ENCODE peak calls at places on chromosomes 4 and X, in eight cellular contexts. W, B, H, E, M, Z, O and P are unnamed samples. For H3K27me3, the result is how much of the 10 kb centered on the place peaks cover.

GRCh38 chr4:1305781-1306455 is 16.2 kb downstream of the MAEA start:
- DNase-seq in W (no peak), B (peak), H (no peak), E (no peak), M (no peak), Z (no peak), O (no peak), P (no peak)

GRCh38 chr4:107862658-107863057 is 37.9 kb downstream of the SGMS2 start:
- DNase-seq in W (no peak), B (peak), H (no peak), E (no peak), M (no peak), Z (no peak), O (no peak), P (peak)

GRCh38 chrX:72001906-72002305 is 91.3 kb downstream of the NHSL2 start:
- DNase-seq in W (no peak), B (no peak), H (no peak), E (no peak), M (no peak), Z (no peak), O (no peak), P (no peak)

GRCh38 chr4:37827030-37827705 is 682 bp downstream of the PGM2 start:
- DNase-seq in W (no peak), B (peak), H (no peak), E (no peak), M (peak), Z (no peak), O (peak), P (peak)

GRCh38 chr4:112509243-112510190 is 6.5 kb downstream of the NEUROG2 start:
- DNase-seq in W (no peak), B (no peak), H (no peak), E (no peak), M (no peak), Z (peak), O (no peak), P (no peak)

GRCh38 chr4:88737304-88738015 is 39.8 kb upstream of the NAP1L5 start:
- DNase-seq in W (no peak), B (peak), H (no peak), E (no peak), M (peak), Z (no peak), O (no peak), P (no peak)

GRCh38 chr4:181946902-181947301 is 296.3 kb upstream of the TENM3 start:
- DNase-seq in W (no peak), B (no peak), H (no peak), E (no peak), M (no peak), Z (no peak), O (no peak), P (no peak)

GRCh38 chrX:130702867-130703707 is 199.9 kb downstream of the ENOX2 start:
- DNase-seq in W (no peak), B (no peak), H (no peak), E (no peak), M (no peak), Z (no peak), O (no peak), P (no peak)

GRCh38 chr4:142373610-142374009 is 472.5 kb downstream of the INPP4B start:
- DNase-seq in W (no peak), B (no peak), H (no peak), E (no peak), M (no peak), Z (no peak), O (no peak), P (no peak)

GRCh38 chrX:85504381-85504780 is 124.9 kb upstream of the POF1B start:
- DNase-seq in W (no peak), B (no peak), H (no peak), E (no peak), M (no peak), Z (no peak), O (no peak), P (no peak)

GRCh38 chrX:132953358-132953757 is 5.1 kb downstream of the HS6ST2 start:
- DNase-seq in W (no peak), B (no peak), H (no peak), E (no peak), M (no peak), Z (no peak), O (no peak), P (no peak)

GRCh38 chrX:134679226-134679625 is 21.0 kb upstream of the PLAC1 start:
- DNase-seq in W (no peak), B (no peak), H (no peak), E (no peak), M (no peak), Z (no peak), O (no peak), P (no peak)

GRCh38 chrX:73855546-73855945 is 292.5 kb downstream of the CHIC1 start:
- DNase-seq in W (peak), B (peak), H (peak), E (peak), M (peak), Z (peak), O (peak), P (no peak)

GRCh38 chr4:140642674-140643437 is 74.1 kb upstream of the UCP1 start:
- DNase-seq in W (peak), B (no peak), H (no peak), E (no peak), M (no peak), Z (no peak), O (no peak), P (no peak)

GRCh38 chrX:7132335-7133035 is 15.0 kb upstream of the STS start:
- DNase-seq in W (no peak), B (peak), H (no peak), E (no peak), M (no peak), Z (no peak), O (peak), P (no peak)

GRCh38 chrX:37545066-37545465 is 26.4 kb upstream of the LANCL3 start:
- DNase-seq in W (no peak), B (no peak), H (no peak), E (no peak), M (no peak), Z (no peak), O (no peak), P (no peak)

GRCh38 chrX:41198410-41198809 is 113.2 kb downstream of the USP9X start:
- DNase-seq in W (no peak), B (no peak), H (no peak), E (no peak), M (no peak), Z (no peak), O (no peak), P (no peak)

GRCh38 chr4:85165808-85166207 is 199.3 kb upstream of the WDFY3 start:
- DNase-seq in W (no peak), B (peak), H (no peak), E (no peak), M (no peak), Z (no peak), O (no peak), P (no peak)

GRCh38 chr4:102988429-102989020 is 31.0 kb downstream of the SLC9B1 start:
- DNase-seq in W (no peak), B (no peak), H (no peak), E (no peak), M (no peak), Z (no peak), O (no peak), P (no peak)

GRCh38 chr4:94342713-94343112 is at the start of gene HPGDS:
- DNase-seq in W (no peak), B (no peak), H (no peak), E (no peak), M (no peak), Z (no peak), O (no peak), P (peak)

DNA sequence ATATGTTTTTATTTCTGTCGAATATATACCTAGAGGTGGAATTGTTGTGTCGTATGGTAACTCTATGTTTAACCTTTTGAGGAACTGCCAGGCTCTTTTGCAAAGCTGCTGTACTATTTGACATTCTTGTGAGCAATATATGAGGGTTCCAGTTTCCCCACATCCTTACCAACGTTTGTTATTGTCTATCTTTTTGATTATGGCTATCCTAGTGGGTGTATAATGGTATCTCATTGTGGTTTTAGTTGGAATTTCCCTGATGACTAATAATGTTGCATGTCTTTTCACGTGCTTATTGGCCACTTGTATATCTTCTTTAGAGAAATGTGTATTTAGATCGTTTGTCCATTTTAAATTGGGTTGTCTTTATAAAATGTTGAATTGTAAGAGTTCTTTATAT is 24.5 kb downstream of the REPS2 start:
- DNase-seq in W (no peak), B (no peak), H (no peak), E (no peak), M (no peak), Z (no peak), O (no peak), P (no peak)
- TF ChIP-seq EP300 in W (no peak), B (no peak), H (no peak), E (no peak), M (no peak), Z (no peak), O (no peak), P (no peak)

GRCh38 chrX:40142417-40142816 is 44.7 kb upstream of the BCOR start:
- DNase-seq in W (no peak), B (no peak), H (no peak), E (no peak), M (no peak), Z (no peak), O (no peak), P (no peak)

GRCh38 chrX:40143987-40144386 is 46.2 kb upstream of the BCOR start:
- DNase-seq in W (no peak), B (no peak), H (no peak), E (no peak), M (no peak), Z (no peak), O (no peak), P (no peak)

GRCh38 chrX:40140706-40141499 is 43.1 kb upstream of the BCOR start:
- DNase-seq in W (peak), B (no peak), H (peak), E (no peak), M (peak), Z (no peak), O (no peak), P (peak)

GRCh38 chrX:40144576-40144975 is 46.8 kb upstream of the BCOR start:
- DNase-seq in W (no peak), B (no peak), H (no peak), E (no peak), M (no peak), Z (no peak), O (no peak), P (no peak)

DNA sequence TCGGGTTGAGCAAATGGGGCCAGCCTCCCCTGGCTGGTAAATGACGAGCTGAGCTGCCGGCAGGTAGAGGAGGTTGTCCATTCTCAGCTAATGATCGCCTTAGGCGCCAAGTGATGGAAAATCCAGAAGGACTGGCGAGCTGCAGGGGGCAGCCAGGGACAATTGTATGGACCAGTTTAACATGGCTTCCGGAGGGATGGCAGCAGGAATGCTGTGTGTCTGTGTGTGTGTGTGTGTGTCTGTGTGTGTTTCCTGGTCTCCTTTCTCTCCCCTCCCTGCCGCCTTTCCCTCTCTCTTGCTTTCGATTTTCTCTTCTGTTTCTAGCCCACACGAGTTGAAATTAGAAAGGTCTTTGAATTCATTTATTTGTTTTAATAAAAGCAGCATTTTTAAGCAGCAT is 45.2 kb upstream of the BCOR start:
- DNase-seq in W (no peak), B (no peak), H (no peak), E (no peak), M (no peak), Z (no peak), O (no peak), P (no peak)
- H3K4me3 ChIP-seq in W (no peak), B (no peak), H (no peak), E (no peak), M (no peak), Z (no peak), O (no peak), P (no peak)

GRCh38 chr4:8149664-8150063 is 8.9 kb downstream of the ABLIM2 start:
- DNase-seq in W (no peak), B (no peak), H (no peak), E (no peak), M (no peak), Z (no peak), O (no peak), P (no peak)

GRCh38 chr4:8147231-8147970 is 11.2 kb downstream of the ABLIM2 start:
- DNase-seq in W (no peak), B (no peak), H (no peak), E (no peak), M (no peak), Z (no peak), O (no peak), P (no peak)

GRCh38 chr4:8148785-8149435 is 9.7 kb downstream of the ABLIM2 start:
- DNase-seq in W (no peak), B (no peak), H (no peak), E (no peak), M (no peak), Z (no peak), O (no peak), P (no peak)

GRCh38 chr4:8146158-8146557 is 12.5 kb downstream of the ABLIM2 start:
- DNase-seq in W (no peak), B (no peak), H (no peak), E (no peak), M (no peak), Z (no peak), O (no peak), P (no peak)

GRCh38 chr4:8148159-8148558 is 10.5 kb downstream of the ABLIM2 start:
- DNase-seq in W (no peak), B (no peak), H (no peak), E (no peak), M (no peak), Z (no peak), O (no peak), P (peak)
- H3K27me3 ChIP-seq in W (under half), B (under half), H (under half), E (under half), M (under half), Z (under half), O (half or more), P (under half)

GRCh38 chrX:13468096-13468495 is 101.3 kb upstream of the EGFL6 start:
- DNase-seq in W (no peak), B (no peak), H (no peak), E (no peak), M (no peak), Z (no peak), O (no peak), P (no peak)

GRCh38 chrX:13464599-13465275 is 104.7 kb upstream of the EGFL6 start:
- DNase-seq in W (no peak), B (no peak), H (no peak), E (no peak), M (no peak), Z (no peak), O (no peak), P (no peak)

GRCh38 chrX:13467243-13467642 is 102.2 kb upstream of the EGFL6 start:
- DNase-seq in W (no peak), B (no peak), H (no peak), E (no peak), M (no peak), Z (no peak), O (no peak), P (no peak)

GRCh38 chrX:13463608-13464007 is 105.8 kb upstream of the EGFL6 start:
- DNase-seq in W (no peak), B (peak), H (no peak), E (peak), M (peak), Z (no peak), O (no peak), P (peak)
- TF ChIP-seq EP300 in W (no peak), B (no peak), H (no peak), E (no peak), M (no peak), Z (peak), O (no peak), P (no peak)

DNA sequence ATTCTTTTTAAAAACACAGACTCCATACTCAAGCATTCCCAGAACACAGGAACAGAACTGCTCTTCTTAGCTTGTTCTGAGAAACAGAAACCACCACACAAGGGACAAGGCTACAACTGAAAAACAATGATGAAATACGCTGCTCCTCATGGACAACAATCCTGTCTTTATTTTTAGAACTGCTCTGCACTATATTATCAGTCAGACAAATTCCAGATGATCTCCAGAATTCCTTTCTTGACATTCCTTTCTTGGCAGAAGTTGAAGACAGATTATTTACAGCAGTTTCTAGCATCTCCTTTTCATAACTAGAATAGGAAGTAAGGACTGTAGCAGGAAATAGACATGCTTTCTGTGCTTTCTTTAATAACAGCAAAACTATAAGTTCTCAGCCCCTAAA is 36.1 kb downstream of the ANTXR2 start:
- DNase-seq in W (no peak), B (no peak), H (no peak), E (no peak), M (no peak), Z (no peak), O (no peak), P (no peak)
- H3K4me3 ChIP-seq in W (peak), B (peak), H (no peak), E (peak), M (no peak), Z (no peak), O (no peak), P (no peak)

GRCh38 chr4:95537967-95538485 is 10.7 kb downstream of the UNC5C start:
- DNase-seq in W (no peak), B (no peak), H (no peak), E (no peak), M (no peak), Z (no peak), O (no peak), P (no peak)
- H3K27me3 ChIP-seq in W (under half), B (under half), H (under half), E (under half), M (under half), Z (under half), O (under half), P (under half)

DNA sequence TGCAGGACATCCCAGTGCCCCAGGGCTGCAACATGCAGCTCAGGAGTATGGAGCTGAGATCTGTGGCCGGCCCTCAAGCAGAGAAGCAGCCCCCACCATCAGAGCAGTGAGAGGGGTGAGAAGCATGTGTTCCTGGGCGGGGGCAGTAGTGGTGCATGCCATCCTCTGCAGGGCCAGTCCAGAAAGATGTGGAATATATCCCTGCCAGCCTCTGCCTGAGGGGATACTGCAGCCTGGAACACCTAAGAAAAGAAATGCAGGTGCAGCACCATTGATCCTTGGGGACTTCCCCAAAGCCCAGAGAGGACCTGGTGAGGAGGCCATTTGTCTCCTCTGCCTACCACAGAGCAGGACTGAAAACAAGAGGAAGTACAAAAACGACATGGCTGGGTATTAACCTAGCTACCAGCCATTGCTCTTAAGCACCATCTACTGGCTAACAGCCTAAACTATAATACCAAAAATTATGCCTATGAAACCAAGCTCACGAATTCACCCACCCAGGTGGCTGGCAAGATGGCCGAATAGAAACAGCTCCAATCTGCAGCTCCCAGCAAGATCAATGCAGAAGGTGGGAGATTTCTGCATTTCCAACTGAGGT is 158.8 kb downstream of the ADGRA3 start:
- DNase-seq in W (no peak), B (no peak), H (no peak), E (no peak), M (no peak), Z (no peak), O (no peak), P (no peak)
- TF ChIP-seq EP300 in W (no peak), B (no peak), H (no peak), E (no peak), M (no peak), Z (no peak), O (no peak), P (no peak)